ENCODE peak calls at places on chromosomes 16 and 17, in eight cellular contexts. One of them, this sample, is unnamed.

GRCh38 chr17:73644145-73645049 is at the start of gene SDK2:
- ATAC-seq in Panc1: peak; percentile 63
- ATAC-seq in GM12878: no peak
- ATAC-seq in upper lobe of left lung: no peak
- ATAC-seq in K562: no peak
- ATAC-seq in GM23338: peak; percentile 7
- ATAC-seq in HCT116: no peak
- ATAC-seq in HepG2: peak; percentile 25
- ATAC-seq in this sample: no peak

GRCh38 chr17:41772218-41772585 is 14.3 kb downstream of the JUP start:
- ATAC-seq in Panc1: no peak
- ATAC-seq in GM12878: no peak
- ATAC-seq in upper lobe of left lung: peak; percentile 69
- ATAC-seq in K562: no peak
- ATAC-seq in GM23338: peak; percentile 68
- ATAC-seq in HCT116: peak; percentile 71
- ATAC-seq in HepG2: peak; percentile 6
- ATAC-seq in this sample: no peak

GRCh38 chr16:30846649-30847402 is 47.1 kb downstream of the BCL7C start:
- ATAC-seq in Panc1: no peak
- ATAC-seq in GM12878: no peak
- ATAC-seq in upper lobe of left lung: no peak
- ATAC-seq in K562: no peak
- ATAC-seq in GM23338: no peak
- ATAC-seq in HCT116: no peak
- ATAC-seq in HepG2: no peak
- ATAC-seq in this sample: no peak

GRCh38 chr16:2078691-2079090 is 30.9 kb downstream of the TSC2 start:
- ATAC-seq in Panc1: no peak
- ATAC-seq in GM12878: no peak
- ATAC-seq in upper lobe of left lung: no peak
- ATAC-seq in K562: no peak
- ATAC-seq in GM23338: no peak
- ATAC-seq in HCT116: no peak
- ATAC-seq in HepG2: no peak
- ATAC-seq in this sample: no peak

GRCh38 chr16:71441348-71441781 is 489 bp downstream of the TLE7 start:
- ATAC-seq in Panc1: no peak
- ATAC-seq in GM12878: no peak
- ATAC-seq in upper lobe of left lung: no peak
- ATAC-seq in K562: peak; percentile 70
- ATAC-seq in GM23338: peak; percentile 86
- ATAC-seq in HCT116: peak; percentile 55
- ATAC-seq in HepG2: peak; percentile 76
- ATAC-seq in this sample: no peak

GRCh38 chr17:64355536-64356303 is 34.9 kb downstream of the PECAM1 start:
- ATAC-seq in Panc1: no peak
- ATAC-seq in GM12878: no peak
- ATAC-seq in upper lobe of left lung: no peak
- ATAC-seq in K562: no peak
- ATAC-seq in GM23338: no peak
- ATAC-seq in HCT116: no peak
- ATAC-seq in HepG2: no peak
- ATAC-seq in this sample: peak; percentile 30

GRCh38 chr17:19538095-19539039 is 4.7 kb downstream of the SLC47A1 start:
- ATAC-seq in Panc1: no peak
- ATAC-seq in GM12878: no peak
- ATAC-seq in upper lobe of left lung: peak; percentile 54
- ATAC-seq in K562: no peak
- ATAC-seq in GM23338: no peak
- ATAC-seq in HCT116: no peak
- ATAC-seq in HepG2: peak; percentile 44
- ATAC-seq in this sample: no peak

GRCh38 chr16:23316634-23317265 is 14.6 kb downstream of the SCNN1B start:
- ATAC-seq in Panc1: no peak
- ATAC-seq in GM12878: no peak
- ATAC-seq in upper lobe of left lung: no peak
- ATAC-seq in K562: no peak
- ATAC-seq in GM23338: no peak
- ATAC-seq in HCT116: no peak
- ATAC-seq in HepG2: no peak
- ATAC-seq in this sample: no peak

GRCh38 chr16:80263848-80264694 is 276.7 kb upstream of the DYNLRB2 start:
- ATAC-seq in Panc1: no peak
- ATAC-seq in GM12878: no peak
- ATAC-seq in upper lobe of left lung: no peak
- ATAC-seq in K562: no peak
- ATAC-seq in GM23338: no peak
- ATAC-seq in HCT116: no peak
- ATAC-seq in HepG2: peak; percentile 9
- ATAC-seq in this sample: no peak

GRCh38 chr17:46108550-46109110 is 84.6 kb downstream of the KANSL1 start:
- ATAC-seq in Panc1: no peak
- ATAC-seq in GM12878: no peak
- ATAC-seq in upper lobe of left lung: no peak
- ATAC-seq in K562: peak; percentile 82
- ATAC-seq in GM23338: peak; percentile 19
- ATAC-seq in HCT116: no peak
- ATAC-seq in HepG2: peak; percentile 70
- ATAC-seq in this sample: no peak

GRCh38 chr16:50121721-50122445 is 31.2 kb upstream of the TENT4B start:
- ATAC-seq in Panc1: no peak
- ATAC-seq in GM12878: peak; percentile 82
- ATAC-seq in upper lobe of left lung: no peak
- ATAC-seq in K562: no peak
- ATAC-seq in GM23338: peak; percentile 50
- ATAC-seq in HCT116: no peak
- ATAC-seq in HepG2: no peak
- ATAC-seq in this sample: no peak

GRCh38 chr16:14672403-14672971 is 21.6 kb downstream of the PLA2G10 start:
- ATAC-seq in Panc1: no peak
- ATAC-seq in GM12878: peak; percentile 92
- ATAC-seq in upper lobe of left lung: peak; percentile 80
- ATAC-seq in K562: peak; percentile 62
- ATAC-seq in GM23338: no peak
- ATAC-seq in HCT116: no peak
- ATAC-seq in HepG2: peak; percentile 33
- ATAC-seq in this sample: no peak

GRCh38 chr16:56005958-56006357 is 130.8 kb upstream of the CES5A start:
- ATAC-seq in Panc1: no peak
- ATAC-seq in GM12878: no peak
- ATAC-seq in upper lobe of left lung: no peak
- ATAC-seq in K562: no peak
- ATAC-seq in GM23338: peak; percentile 63
- ATAC-seq in HCT116: no peak
- ATAC-seq in HepG2: no peak
- ATAC-seq in this sample: no peak

GRCh38 chr17:35653619-35654361 is 66.7 kb downstream of the AP2B1 start:
- ATAC-seq in Panc1: no peak
- ATAC-seq in GM12878: no peak
- ATAC-seq in upper lobe of left lung: no peak
- ATAC-seq in K562: no peak
- ATAC-seq in GM23338: no peak
- ATAC-seq in HCT116: no peak
- ATAC-seq in HepG2: no peak
- ATAC-seq in this sample: no peak

GRCh38 chr16:78742501-78743283 is 643.2 kb downstream of the WWOX start:
- ATAC-seq in Panc1: no peak
- ATAC-seq in GM12878: peak; percentile 97
- ATAC-seq in upper lobe of left lung: peak; percentile 69
- ATAC-seq in K562: peak; percentile 83
- ATAC-seq in GM23338: no peak
- ATAC-seq in HCT116: no peak
- ATAC-seq in HepG2: no peak
- ATAC-seq in this sample: peak; percentile 70

GRCh38 chr17:69819316-69820087 is 255.5 kb upstream of the KCNJ16 start:
- ATAC-seq in Panc1: no peak
- ATAC-seq in GM12878: no peak
- ATAC-seq in upper lobe of left lung: no peak
- ATAC-seq in K562: no peak
- ATAC-seq in GM23338: no peak
- ATAC-seq in HCT116: no peak
- ATAC-seq in HepG2: no peak
- ATAC-seq in this sample: no peak

DNA sequence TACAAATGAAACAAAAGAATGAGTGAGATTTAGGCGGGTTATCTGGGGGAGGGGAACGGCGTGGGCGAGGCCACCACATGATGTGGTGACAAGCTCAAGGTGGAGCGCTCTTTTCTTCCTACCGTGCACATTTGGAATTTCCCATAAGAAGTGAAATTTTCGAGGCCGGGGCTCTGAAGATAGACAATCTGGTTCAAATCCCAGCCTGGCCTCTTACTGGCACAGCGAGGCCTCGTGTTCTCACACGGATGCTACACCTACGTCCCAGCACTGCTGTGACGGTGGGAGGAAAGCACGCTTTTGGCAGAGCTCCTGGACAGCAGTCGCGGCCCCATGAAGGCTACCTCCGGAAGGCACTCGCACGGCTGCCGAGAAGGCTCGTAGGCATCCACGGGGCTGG is 25.2 kb downstream of the ZDHHC7 start:
- ATAC-seq in Panc1: no peak
- ATAC-seq in GM12878: no peak
- ATAC-seq in upper lobe of left lung: no peak
- ATAC-seq in K562: no peak
- ATAC-seq in GM23338: no peak
- ATAC-seq in HCT116: no peak
- ATAC-seq in HepG2: no peak
- ATAC-seq in this sample: no peak
- TF ChIP-seq POLR2AphosphoS5 in Panc1: no peak
- TF ChIP-seq POLR2AphosphoS5 in GM12878: no peak
- TF ChIP-seq POLR2AphosphoS5 in upper lobe of left lung: no peak
- TF ChIP-seq POLR2AphosphoS5 in K562: no peak
- TF ChIP-seq POLR2AphosphoS5 in GM23338: no peak
- TF ChIP-seq POLR2AphosphoS5 in HCT116: no peak
- TF ChIP-seq POLR2AphosphoS5 in HepG2: no peak
- TF ChIP-seq POLR2AphosphoS5 in this sample: no peak

DNA sequence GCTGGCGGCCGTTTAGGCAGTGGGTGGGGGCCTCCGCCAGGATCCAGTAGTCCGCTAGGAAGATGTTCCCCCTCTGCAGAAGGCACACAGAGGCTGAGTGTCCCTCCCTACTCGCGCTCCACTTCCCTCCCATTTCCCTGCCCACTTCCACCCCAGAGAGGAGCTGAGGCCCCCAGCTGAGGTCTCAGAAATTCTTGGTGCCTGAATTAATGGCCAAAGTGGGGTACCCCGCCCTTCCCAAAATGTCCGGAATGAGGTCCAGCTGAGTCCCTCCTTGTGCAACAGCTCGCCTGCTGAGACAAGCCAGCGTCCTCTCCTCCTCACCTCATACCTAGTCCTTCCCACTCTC is 7.9 kb downstream of the ALOXE3 start:
- ATAC-seq in Panc1: no peak
- ATAC-seq in GM12878: no peak
- ATAC-seq in upper lobe of left lung: no peak
- ATAC-seq in K562: no peak
- ATAC-seq in GM23338: no peak
- ATAC-seq in HCT116: no peak
- ATAC-seq in HepG2: no peak
- ATAC-seq in this sample: no peak
- TF ChIP-seq CTCF in Panc1: peak; percentile 64
- TF ChIP-seq CTCF in GM12878: no peak
- TF ChIP-seq CTCF in upper lobe of left lung: no peak
- TF ChIP-seq CTCF in K562: no peak
- TF ChIP-seq CTCF in GM23338: no peak
- TF ChIP-seq CTCF in HCT116: no peak
- TF ChIP-seq CTCF in HepG2: no peak
- TF ChIP-seq CTCF in this sample: no peak

DNA sequence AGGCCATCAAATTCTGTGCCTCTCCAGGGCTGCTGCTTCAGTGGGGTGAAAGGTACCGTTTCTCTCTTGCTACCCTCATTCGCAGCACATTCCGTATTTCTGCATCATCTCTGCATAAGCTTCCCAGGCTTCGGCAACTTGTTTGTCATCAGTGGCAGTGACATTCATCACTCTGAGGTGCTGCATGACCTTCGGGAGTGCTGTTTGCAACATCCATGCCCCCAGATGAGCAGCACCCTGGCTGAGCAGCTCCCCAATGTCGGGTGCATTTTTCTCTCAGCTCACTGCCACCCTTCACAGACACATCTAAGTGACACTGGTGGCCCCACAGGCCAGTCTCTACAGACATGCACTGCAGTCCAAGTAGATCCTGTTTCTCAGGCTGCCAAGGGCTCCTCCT is 3.8 kb downstream of the CREBBP start:
- ATAC-seq in Panc1: no peak
- ATAC-seq in GM12878: peak; percentile 3
- ATAC-seq in upper lobe of left lung: no peak
- ATAC-seq in K562: no peak
- ATAC-seq in GM23338: no peak
- ATAC-seq in HCT116: no peak
- ATAC-seq in HepG2: no peak
- ATAC-seq in this sample: no peak
- H3K4me1 ChIP-seq in Panc1: peaks cover 58% of the 10 kb centered on the region
- H3K4me1 ChIP-seq in GM12878: peaks cover 17% of the 10 kb centered on the region
- H3K4me1 ChIP-seq in upper lobe of left lung: peaks cover 74% of the 10 kb centered on the region
- H3K4me1 ChIP-seq in K562: peaks cover 31% of the 10 kb centered on the region
- H3K4me1 ChIP-seq in GM23338: peaks cover 39% of the 10 kb centered on the region
- H3K4me1 ChIP-seq in HCT116: peaks cover 17% of the 10 kb centered on the region
- H3K4me1 ChIP-seq in HepG2: peaks cover 76% of the 10 kb centered on the region
- H3K4me1 ChIP-seq in this sample: peaks cover 79% of the 10 kb centered on the region

GRCh38 chr17:49851387-49852291 is 3.8 kb upstream of the TAC4 start:
- ATAC-seq in Panc1: peak; percentile 78
- ATAC-seq in GM12878: peak; percentile 78
- ATAC-seq in upper lobe of left lung: peak; percentile 70
- ATAC-seq in K562: peak; percentile 93
- ATAC-seq in GM23338: peak; percentile 74
- ATAC-seq in HCT116: peak; percentile 88
- ATAC-seq in HepG2: peak; percentile 76
- ATAC-seq in this sample: peak; percentile 83
- TF ChIP-seq POLR2AphosphoS5 in Panc1: no peak
- TF ChIP-seq POLR2AphosphoS5 in GM12878: no peak
- TF ChIP-seq POLR2AphosphoS5 in upper lobe of left lung: no peak
- TF ChIP-seq POLR2AphosphoS5 in K562: no peak
- TF ChIP-seq POLR2AphosphoS5 in GM23338: no peak
- TF ChIP-seq POLR2AphosphoS5 in HCT116: no peak
- TF ChIP-seq POLR2AphosphoS5 in HepG2: no peak
- TF ChIP-seq POLR2AphosphoS5 in this sample: no peak

GRCh38 chr17:68794636-68795503 is 160.3 kb downstream of the ABCA8 start:
- ATAC-seq in Panc1: no peak
- ATAC-seq in GM12878: peak; percentile 72
- ATAC-seq in upper lobe of left lung: no peak
- ATAC-seq in K562: no peak
- ATAC-seq in GM23338: no peak
- ATAC-seq in HCT116: peak; percentile 83
- ATAC-seq in HepG2: no peak
- ATAC-seq in this sample: peak; percentile 39
- TF ChIP-seq CTCF in Panc1: no peak
- TF ChIP-seq CTCF in GM12878: peak; percentile 10
- TF ChIP-seq CTCF in upper lobe of left lung: peak; percentile 38
- TF ChIP-seq CTCF in K562: peak; percentile 43
- TF ChIP-seq CTCF in GM23338: peak; percentile 43
- TF ChIP-seq CTCF in HCT116: peak; percentile 64
- TF ChIP-seq CTCF in HepG2: no peak
- TF ChIP-seq CTCF in this sample: no peak

DNA sequence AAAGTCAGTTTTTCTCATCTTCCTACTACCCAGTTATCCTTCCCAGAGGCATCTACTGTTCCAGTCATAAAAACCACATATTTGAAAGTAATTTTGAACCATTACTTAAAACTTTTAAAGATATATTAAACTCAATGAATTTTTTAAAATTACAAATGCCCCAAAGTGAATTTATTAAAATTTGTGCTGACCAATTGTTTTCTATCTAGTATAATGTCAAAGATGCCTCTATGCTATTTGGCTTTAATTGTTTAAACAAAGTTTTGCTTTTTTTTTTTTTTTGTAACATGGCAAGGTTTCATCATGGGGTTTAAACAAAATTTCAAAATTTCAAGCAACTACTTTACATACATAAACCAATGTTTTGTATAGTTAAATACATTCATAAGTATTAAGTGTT is 60.7 kb downstream of the FBXL20 start:
- ATAC-seq in Panc1: no peak
- ATAC-seq in GM12878: no peak
- ATAC-seq in upper lobe of left lung: no peak
- ATAC-seq in K562: no peak
- ATAC-seq in GM23338: no peak
- ATAC-seq in HCT116: no peak
- ATAC-seq in HepG2: no peak
- ATAC-seq in this sample: no peak
- H3K4me1 ChIP-seq in Panc1: no peaks in the 10 kb centered on the region
- H3K4me1 ChIP-seq in GM12878: no peaks in the 10 kb centered on the region
- H3K4me1 ChIP-seq in upper lobe of left lung: peaks cover 15% of the 10 kb centered on the region
- H3K4me1 ChIP-seq in K562: peaks cover 7% of the 10 kb centered on the region
- H3K4me1 ChIP-seq in GM23338: no peaks in the 10 kb centered on the region
- H3K4me1 ChIP-seq in HCT116: no peaks in the 10 kb centered on the region
- H3K4me1 ChIP-seq in HepG2: peaks cover 4% of the 10 kb centered on the region
- H3K4me1 ChIP-seq in this sample: no peaks in the 10 kb centered on the region